ENCODE peak calls at places on chromosomes 13 and 19, in five cellular contexts. One of them, this sample, is unnamed.

GRCh38 chr19:38267780-38268430 is 3.5 kb downstream of the SPINT2 start:
- DNase-seq in ureter: no peak
- DNase-seq in fibroblast of villous mesenchyme: no peak
- DNase-seq in activated naive CD4-positive, alpha-beta T cell: no peak
- DNase-seq in Calu3: peak
- DNase-seq in this sample: no peak

GRCh38 chr19:47036233-47036651 is 12.2 kb downstream of the TMEM160 start:
- DNase-seq in activated naive CD4-positive, alpha-beta T cell: no peak
- DNase-seq in Calu3: peak
- DNase-seq in ureter: no peak
- DNase-seq in fibroblast of villous mesenchyme: no peak
- DNase-seq in this sample: no peak

GRCh38 chr13:28229522-28229921 is 91.2 kb downstream of the PAN3 start:
- DNase-seq in fibroblast of villous mesenchyme: no peak
- DNase-seq in ureter: no peak
- DNase-seq in activated naive CD4-positive, alpha-beta T cell: no peak
- DNase-seq in Calu3: no peak
- DNase-seq in this sample: no peak

GRCh38 chr13:36059366-36059765 is 71.8 kb downstream of the DCLK1 start:
- DNase-seq in ureter: no peak
- DNase-seq in Calu3: no peak
- DNase-seq in activated naive CD4-positive, alpha-beta T cell: no peak
- DNase-seq in fibroblast of villous mesenchyme: no peak
- DNase-seq in this sample: no peak

GRCh38 chr13:109989686-109990085 is 203.3 kb upstream of the IRS2 start:
- DNase-seq in ureter: no peak
- DNase-seq in activated naive CD4-positive, alpha-beta T cell: no peak
- DNase-seq in fibroblast of villous mesenchyme: peak
- DNase-seq in Calu3: no peak
- DNase-seq in this sample: peak

GRCh38 chr13:23356368-23356767 is 77.1 kb downstream of the SACS start:
- DNase-seq in ureter: no peak
- DNase-seq in Calu3: no peak
- DNase-seq in activated naive CD4-positive, alpha-beta T cell: no peak
- DNase-seq in fibroblast of villous mesenchyme: no peak
- DNase-seq in this sample: no peak

GRCh38 chr13:28854657-28855056 is 34.5 kb downstream of the MTUS2 start:
- DNase-seq in Calu3: no peak
- DNase-seq in ureter: no peak
- DNase-seq in activated naive CD4-positive, alpha-beta T cell: no peak
- DNase-seq in fibroblast of villous mesenchyme: peak
- DNase-seq in this sample: no peak

GRCh38 chr13:75687145-75687763 is 51.1 kb downstream of the LMO7 start:
- DNase-seq in Calu3: no peak
- DNase-seq in activated naive CD4-positive, alpha-beta T cell: no peak
- DNase-seq in ureter: no peak
- DNase-seq in fibroblast of villous mesenchyme: peak
- DNase-seq in this sample: peak

GRCh38 chr13:29877456-29878096 is 27.2 kb upstream of the UBL3 start:
- DNase-seq in fibroblast of villous mesenchyme: no peak
- DNase-seq in ureter: no peak
- DNase-seq in Calu3: no peak
- DNase-seq in activated naive CD4-positive, alpha-beta T cell: no peak
- DNase-seq in this sample: no peak